ENCODE peak calls at places on chromosomes 16 and 17, in six cellular contexts. One of them, this sample, is unnamed.
A peak's percentile ranks its signal among the peaks of the same experiment; 100 is the strongest.

GRCh38 chr16:25713785-25714570 is 22.2 kb downstream of the HS3ST4 start:
- DNase-seq in GM23338: no peak
- DNase-seq in MM.1S: no peak
- DNase-seq in PC-3: peak; percentile 26
- DNase-seq in hepatocyte: peak; percentile 6
- DNase-seq in GM23248: no peak
- DNase-seq in this sample: no peak

GRCh38 chr16:58021661-58022551 is 3.6 kb upstream of the MMP15 start:
- DNase-seq in GM23338: no peak
- DNase-seq in MM.1S: no peak
- DNase-seq in PC-3: peak; percentile 43
- DNase-seq in hepatocyte: no peak
- DNase-seq in GM23248: peak; percentile 83
- DNase-seq in this sample: peak; percentile 47

GRCh38 chr17:80279895-80280294 is 19.2 kb downstream of the RNF213 start:
- DNase-seq in GM23338: no peak
- DNase-seq in MM.1S: no peak
- DNase-seq in PC-3: no peak
- DNase-seq in hepatocyte: peak; percentile 59
- DNase-seq in GM23248: peak; percentile 93
- DNase-seq in this sample: peak; percentile 90

GRCh38 chr17:80704894-80705293 is 160.3 kb downstream of the RPTOR start:
- DNase-seq in GM23338: no peak
- DNase-seq in MM.1S: no peak
- DNase-seq in PC-3: no peak
- DNase-seq in hepatocyte: no peak
- DNase-seq in GM23248: no peak
- DNase-seq in this sample: no peak

GRCh38 chr17:53264730-53265129 is 558.0 kb upstream of the KIF2B start:
- DNase-seq in GM23338: no peak
- DNase-seq in MM.1S: no peak
- DNase-seq in PC-3: no peak
- DNase-seq in hepatocyte: no peak
- DNase-seq in GM23248: no peak
- DNase-seq in this sample: no peak

GRCh38 chr16:85245307-85246172 is 133.3 kb upstream of the CIBAR2 start:
- DNase-seq in GM23338: peak; percentile 82
- DNase-seq in MM.1S: peak; percentile 9
- DNase-seq in PC-3: peak; percentile 51
- DNase-seq in hepatocyte: peak; percentile 85
- DNase-seq in GM23248: peak; percentile 80
- DNase-seq in this sample: peak; percentile 72

GRCh38 chr17:65629234-65629690 is 67.8 kb upstream of the AXIN2 start:
- DNase-seq in GM23338: no peak
- DNase-seq in MM.1S: no peak
- DNase-seq in PC-3: no peak
- DNase-seq in hepatocyte: no peak
- DNase-seq in GM23248: no peak
- DNase-seq in this sample: no peak

GRCh38 chr17:54899721-54900456 is 763 bp upstream of the TOM1L1 start:
- DNase-seq in GM23338: peak; percentile 70
- DNase-seq in MM.1S: no peak
- DNase-seq in PC-3: no peak
- DNase-seq in hepatocyte: no peak
- DNase-seq in GM23248: no peak
- DNase-seq in this sample: no peak

GRCh38 chr16:20866792-20867191 is 33.4 kb downstream of the DCUN1D3 start:
- DNase-seq in GM23338: no peak
- DNase-seq in MM.1S: no peak
- DNase-seq in PC-3: no peak
- DNase-seq in hepatocyte: no peak
- DNase-seq in GM23248: no peak
- DNase-seq in this sample: no peak

GRCh38 chr16:20866161-20866772 is 33.9 kb downstream of the DCUN1D3 start:
- DNase-seq in GM23338: no peak
- DNase-seq in MM.1S: no peak
- DNase-seq in PC-3: peak; percentile 70
- DNase-seq in hepatocyte: peak; percentile 80
- DNase-seq in GM23248: peak; percentile 91
- DNase-seq in this sample: peak; percentile 81

GRCh38 chr16:20867585-20867984 is 32.6 kb downstream of the DCUN1D3 start:
- DNase-seq in GM23338: no peak
- DNase-seq in MM.1S: no peak
- DNase-seq in PC-3: no peak
- DNase-seq in hepatocyte: no peak
- DNase-seq in GM23248: peak; percentile 68
- DNase-seq in this sample: peak; percentile 76

GRCh38 chr16:20862162-20862960 is 37.8 kb downstream of the DCUN1D3 start:
- DNase-seq in GM23338: no peak
- DNase-seq in MM.1S: no peak
- DNase-seq in PC-3: no peak
- DNase-seq in hepatocyte: no peak
- DNase-seq in GM23248: no peak
- DNase-seq in this sample: no peak

GRCh38 chr16:20865420-20866126 is 34.6 kb downstream of the DCUN1D3 start:
- DNase-seq in GM23338: no peak
- DNase-seq in MM.1S: no peak
- DNase-seq in PC-3: peak; percentile 14
- DNase-seq in hepatocyte: no peak
- DNase-seq in GM23248: peak; percentile 60
- DNase-seq in this sample: peak; percentile 77
- H4K20me1 ChIP-seq in GM23338: no peaks in the 10 kb centered on the region
- H4K20me1 ChIP-seq in MM.1S: no peaks in the 10 kb centered on the region
- H4K20me1 ChIP-seq in PC-3: no peaks in the 10 kb centered on the region
- H4K20me1 ChIP-seq in hepatocyte: peaks cover 38% of the 10 kb centered on the region
- H4K20me1 ChIP-seq in GM23248: no peaks in the 10 kb centered on the region
- H4K20me1 ChIP-seq in this sample: no peaks in the 10 kb centered on the region

GRCh38 chr17:61817452-61817851 is 45.9 kb downstream of the BRIP1 start:
- DNase-seq in GM23338: no peak
- DNase-seq in MM.1S: no peak
- DNase-seq in PC-3: no peak
- DNase-seq in hepatocyte: no peak
- DNase-seq in GM23248: no peak
- DNase-seq in this sample: no peak

GRCh38 chr17:61816538-61816937 is 46.8 kb downstream of the BRIP1 start:
- DNase-seq in GM23338: no peak
- DNase-seq in MM.1S: no peak
- DNase-seq in PC-3: no peak
- DNase-seq in hepatocyte: no peak
- DNase-seq in GM23248: peak; percentile 37
- DNase-seq in this sample: peak; percentile 20

GRCh38 chr17:61814485-61814884 is 48.8 kb downstream of the BRIP1 start:
- DNase-seq in GM23338: no peak
- DNase-seq in MM.1S: no peak
- DNase-seq in PC-3: no peak
- DNase-seq in hepatocyte: no peak
- DNase-seq in GM23248: no peak
- DNase-seq in this sample: no peak

GRCh38 chr17:61818225-61818624 is 45.1 kb downstream of the BRIP1 start:
- DNase-seq in GM23338: no peak
- DNase-seq in MM.1S: no peak
- DNase-seq in PC-3: no peak
- DNase-seq in hepatocyte: no peak
- DNase-seq in GM23248: no peak
- DNase-seq in this sample: no peak

DNA sequence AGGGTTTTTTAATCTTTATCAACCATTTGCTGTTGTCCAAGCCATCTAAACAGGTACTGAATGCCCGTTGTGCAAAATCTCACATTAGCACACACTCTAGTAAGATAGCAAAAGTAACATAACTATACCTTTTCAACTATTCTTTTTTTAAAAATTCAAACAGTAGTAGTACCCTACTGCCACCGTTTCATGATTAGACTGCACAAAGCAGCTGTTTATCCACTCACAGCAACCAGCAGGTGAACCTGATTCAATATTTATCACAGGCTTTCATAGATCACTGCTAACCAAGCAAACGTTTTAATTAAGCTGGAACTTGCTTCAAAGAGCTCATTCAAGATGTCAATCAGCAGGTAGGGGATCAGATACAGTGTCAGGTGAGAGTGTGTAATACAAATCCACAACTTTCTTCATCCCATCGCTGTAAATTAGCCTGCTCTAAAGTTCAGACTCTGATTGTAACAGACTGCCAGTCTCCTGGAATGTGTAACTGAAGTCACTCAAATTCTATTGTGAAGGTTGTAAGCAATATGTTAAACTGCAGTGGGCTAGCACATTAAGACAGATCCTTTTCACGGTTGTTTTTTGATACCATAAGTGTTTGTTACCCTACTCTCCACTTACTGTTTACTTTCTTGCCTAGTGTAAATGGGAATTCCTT is 47.3 kb downstream of the BRIP1 start:
- DNase-seq in GM23338: peak; percentile 10
- DNase-seq in MM.1S: no peak
- DNase-seq in PC-3: no peak
- DNase-seq in hepatocyte: peak; percentile 7
- DNase-seq in GM23248: no peak
- DNase-seq in this sample: no peak
- H3K4me3 ChIP-seq in GM23338: no peak overlapping the region
- H3K4me3 ChIP-seq in MM.1S: no peak overlapping the region
- H3K4me3 ChIP-seq in PC-3: no peak overlapping the region
- H3K4me3 ChIP-seq in hepatocyte: no peak overlapping the region
- H3K4me3 ChIP-seq in GM23248: no peak overlapping the region
- H3K4me3 ChIP-seq in this sample: no peak overlapping the region

DNA sequence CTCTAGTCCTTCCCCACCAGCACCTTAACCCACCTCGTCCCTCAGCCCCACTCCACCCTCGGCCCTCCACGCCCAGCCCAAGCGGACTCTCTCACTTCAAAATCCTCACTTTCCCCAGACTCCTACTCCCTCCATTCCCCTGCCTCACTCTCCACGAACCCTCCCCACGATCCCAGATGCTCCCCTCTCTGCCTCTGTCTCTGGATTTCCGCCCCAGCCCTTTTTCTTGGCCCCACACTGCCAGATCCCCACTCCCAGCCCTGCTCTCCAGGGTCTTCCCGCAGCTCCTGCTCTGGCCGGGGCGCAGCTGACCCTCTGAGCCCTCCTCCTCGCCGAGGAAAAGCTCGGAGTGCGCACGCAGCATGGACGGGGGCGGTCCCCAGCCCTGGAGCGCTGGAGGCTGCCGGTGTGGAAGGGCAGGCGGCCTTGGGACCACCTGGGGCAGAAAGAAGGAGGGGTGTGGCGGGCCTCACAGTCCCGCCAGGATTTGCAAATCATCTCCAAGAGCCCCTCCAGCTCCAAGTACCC is at the start of gene TMEM114:
- DNase-seq in GM23338: peak; percentile 67
- DNase-seq in MM.1S: no peak
- DNase-seq in PC-3: no peak
- DNase-seq in hepatocyte: no peak
- DNase-seq in GM23248: no peak
- DNase-seq in this sample: no peak
- H3K27me3 ChIP-seq in GM23338: peaks cover 62% of the 10 kb centered on the region
- H3K27me3 ChIP-seq in MM.1S: no peaks in the 10 kb centered on the region
- H3K27me3 ChIP-seq in PC-3: peaks cover 14% of the 10 kb centered on the region
- H3K27me3 ChIP-seq in hepatocyte: peaks cover 60% of the 10 kb centered on the region
- H3K27me3 ChIP-seq in GM23248: peaks cover 40% of the 10 kb centered on the region
- H3K27me3 ChIP-seq in this sample: peaks cover 35% of the 10 kb centered on the region

GRCh38 chr17:3956558-3956957 is 7.7 kb downstream of the ATP2A3 start:
- DNase-seq in GM23338: peak; percentile 41
- DNase-seq in MM.1S: no peak
- DNase-seq in PC-3: no peak
- DNase-seq in hepatocyte: no peak
- DNase-seq in GM23248: no peak
- DNase-seq in this sample: no peak
- H4K20me1 ChIP-seq in GM23338: peaks cover 4% of the 10 kb centered on the region
- H4K20me1 ChIP-seq in MM.1S: peaks cover 6% of the 10 kb centered on the region
- H4K20me1 ChIP-seq in PC-3: no peaks in the 10 kb centered on the region
- H4K20me1 ChIP-seq in hepatocyte: no peaks in the 10 kb centered on the region
- H4K20me1 ChIP-seq in GM23248: no peaks in the 10 kb centered on the region
- H4K20me1 ChIP-seq in this sample: no peaks in the 10 kb centered on the region

DNA sequence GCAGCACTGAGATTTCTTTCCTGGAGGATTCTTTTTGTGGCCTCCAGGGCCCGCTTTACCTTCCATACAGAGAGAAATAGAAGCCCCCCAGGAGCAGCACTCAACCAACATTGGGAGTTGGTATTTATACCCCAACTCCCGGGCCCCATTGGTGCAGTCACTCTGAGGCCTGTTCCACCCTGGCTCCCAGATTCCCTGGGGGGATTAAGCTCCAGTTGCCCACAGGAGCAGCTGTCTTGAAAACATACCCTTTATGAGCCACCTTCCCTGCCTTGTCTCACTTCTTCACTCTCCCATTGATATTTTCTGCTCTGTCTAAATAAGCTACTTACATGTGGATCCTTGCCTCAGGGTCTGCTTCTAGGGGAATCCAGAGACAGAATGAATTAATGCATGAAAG is 167.8 kb downstream of the KATNIP start:
- DNase-seq in GM23338: no peak
- DNase-seq in MM.1S: no peak
- DNase-seq in PC-3: no peak
- DNase-seq in hepatocyte: no peak
- DNase-seq in GM23248: no peak
- DNase-seq in this sample: no peak
- H3K4me3 ChIP-seq in GM23338: no peak overlapping the region
- H3K4me3 ChIP-seq in MM.1S: no peak overlapping the region
- H3K4me3 ChIP-seq in PC-3: no peak overlapping the region
- H3K4me3 ChIP-seq in hepatocyte: no peak overlapping the region
- H3K4me3 ChIP-seq in GM23248: no peak overlapping the region
- H3K4me3 ChIP-seq in this sample: no peak overlapping the region

GRCh38 chr17:41794603-41794975 is 8.1 kb upstream of the JUP start:
- DNase-seq in GM23338: no peak
- DNase-seq in MM.1S: no peak
- DNase-seq in PC-3: no peak
- DNase-seq in hepatocyte: no peak
- DNase-seq in GM23248: no peak
- DNase-seq in this sample: no peak
- H3K27me3 ChIP-seq in GM23338: peaks cover 42% of the 10 kb centered on the region
- H3K27me3 ChIP-seq in MM.1S: no peaks in the 10 kb centered on the region
- H3K27me3 ChIP-seq in PC-3: no peaks in the 10 kb centered on the region
- H3K27me3 ChIP-seq in hepatocyte: no peaks in the 10 kb centered on the region
- H3K27me3 ChIP-seq in GM23248: no peaks in the 10 kb centered on the region
- H3K27me3 ChIP-seq in this sample: peaks cover 2% of the 10 kb centered on the region

GRCh38 chr17:77959926-77960521 is 1.5 kb downstream of the TNRC6C start:
- DNase-seq in GM23338: peak; percentile 60
- DNase-seq in MM.1S: no peak
- DNase-seq in PC-3: no peak
- DNase-seq in hepatocyte: peak; percentile 11
- DNase-seq in GM23248: no peak
- DNase-seq in this sample: peak; percentile 47

GRCh38 chr17:77959216-77959925 is 868 bp downstream of the TNRC6C start:
- DNase-seq in GM23338: peak; percentile 44
- DNase-seq in MM.1S: peak; percentile 28
- DNase-seq in PC-3: no peak
- DNase-seq in hepatocyte: peak; percentile 57
- DNase-seq in GM23248: peak; percentile 49
- DNase-seq in this sample: peak; percentile 14

GRCh38 chr17:77961741-77962140 is 3.2 kb downstream of the TNRC6C start:
- DNase-seq in GM23338: no peak
- DNase-seq in MM.1S: no peak
- DNase-seq in PC-3: no peak
- DNase-seq in hepatocyte: no peak
- DNase-seq in GM23248: no peak
- DNase-seq in this sample: no peak

GRCh38 chr17:77963441-77963840 is 4.9 kb downstream of the TNRC6C start:
- DNase-seq in GM23338: no peak
- DNase-seq in MM.1S: no peak
- DNase-seq in PC-3: no peak
- DNase-seq in hepatocyte: peak; percentile 80
- DNase-seq in GM23248: peak; percentile 91
- DNase-seq in this sample: peak; percentile 86

GRCh38 chr17:77962349-77962748 is 3.8 kb downstream of the TNRC6C start:
- DNase-seq in GM23338: no peak
- DNase-seq in MM.1S: no peak
- DNase-seq in PC-3: no peak
- DNase-seq in hepatocyte: no peak
- DNase-seq in GM23248: no peak
- DNase-seq in this sample: no peak
- H4K20me1 ChIP-seq in GM23338: peaks cover 38% of the 10 kb centered on the region
- H4K20me1 ChIP-seq in MM.1S: no peaks in the 10 kb centered on the region
- H4K20me1 ChIP-seq in PC-3: no peaks in the 10 kb centered on the region
- H4K20me1 ChIP-seq in hepatocyte: peaks cover 67% of the 10 kb centered on the region
- H4K20me1 ChIP-seq in GM23248: peaks cover 7% of the 10 kb centered on the region
- H4K20me1 ChIP-seq in this sample: peaks cover 2% of the 10 kb centered on the region